ENCODE peak calls at places on chromosomes 5 and 9, in six cellular contexts. Y is uterus, L is SK-N-SH, P is left lung, T is ascending aorta, K is stomach. U is an unnamed sample.
A peak's percentile ranks its signal among the peaks of the same experiment; 100 is the strongest.

GRCh38 chr5:40474250-40474649 is 205.5 kb upstream of the PTGER4 start:
- DNase-seq in Y (no peak), L (no peak), P (no peak), T (no peak), K (no peak), U (no peak)

GRCh38 chr9:117555964-117556629 is 141.2 kb upstream of the ASTN2 start:
- DNase-seq in Y (no peak), L (peak; percentile 44), P (peak; percentile 49), T (no peak), K (peak; percentile 78), U (peak; percentile 75)

GRCh38 chr9:1707291-1707690 is 307.9 kb upstream of the SMARCA2 start:
- DNase-seq in Y (no peak), L (no peak), P (no peak), T (no peak), K (no peak), U (no peak)

GRCh38 chr5:399296-400281 is 43.4 kb upstream of the EXOC3 start:
- DNase-seq in Y (peak; percentile 79), L (peak; percentile 71), P (peak; percentile 91), T (peak; percentile 84), K (peak; percentile 74), U (peak; percentile 93)

GRCh38 chr9:121120386-121120785 is 45.6 kb downstream of the CNTRL start:
- DNase-seq in Y (no peak), L (no peak), P (no peak), T (no peak), K (no peak), U (no peak)

GRCh38 chr5:147461915-147462314 is 48.0 kb downstream of the DPYSL3 start:
- DNase-seq in Y (no peak), L (no peak), P (no peak), T (no peak), K (no peak), U (no peak)

GRCh38 chr5:139149477-139150199 is 48.5 kb downstream of the SIL1 start:
- DNase-seq in Y (no peak), L (no peak), P (no peak), T (no peak), K (no peak), U (no peak)

GRCh38 chr5:126926152-126926551 is 104.2 kb downstream of the MARCHF3 start:
- DNase-seq in Y (no peak), L (no peak), P (no peak), T (no peak), K (no peak), U (no peak)

GRCh38 chr5:148653840-148654781 is at the start of gene HTR4:
- DNase-seq in Y (no peak), L (peak; percentile 77), P (peak; percentile 68), T (no peak), K (no peak), U (no peak)

GRCh38 chr5:74375271-74375670 is 265.3 kb downstream of the ENC1 start:
- DNase-seq in Y (no peak), L (no peak), P (no peak), T (no peak), K (no peak), U (no peak)

GRCh38 chr5:36688722-36689121 is 82.3 kb downstream of the SLC1A3 start:
- DNase-seq in Y (no peak), L (no peak), P (no peak), T (no peak), K (no peak), U (no peak)

GRCh38 chr5:36686881-36687280 is 80.5 kb downstream of the SLC1A3 start:
- DNase-seq in Y (no peak), L (no peak), P (no peak), T (no peak), K (no peak), U (no peak)

GRCh38 chr5:36691241-36691640 is 84.8 kb downstream of the SLC1A3 start:
- DNase-seq in Y (no peak), L (no peak), P (no peak), T (no peak), K (no peak), U (no peak)

GRCh38 chr5:36690041-36690941 is 83.9 kb downstream of the SLC1A3 start:
- DNase-seq in Y (peak; percentile 76), L (peak; percentile 91), P (peak; percentile 96), T (no peak), K (peak; percentile 82), U (peak; percentile 91)

DNA sequence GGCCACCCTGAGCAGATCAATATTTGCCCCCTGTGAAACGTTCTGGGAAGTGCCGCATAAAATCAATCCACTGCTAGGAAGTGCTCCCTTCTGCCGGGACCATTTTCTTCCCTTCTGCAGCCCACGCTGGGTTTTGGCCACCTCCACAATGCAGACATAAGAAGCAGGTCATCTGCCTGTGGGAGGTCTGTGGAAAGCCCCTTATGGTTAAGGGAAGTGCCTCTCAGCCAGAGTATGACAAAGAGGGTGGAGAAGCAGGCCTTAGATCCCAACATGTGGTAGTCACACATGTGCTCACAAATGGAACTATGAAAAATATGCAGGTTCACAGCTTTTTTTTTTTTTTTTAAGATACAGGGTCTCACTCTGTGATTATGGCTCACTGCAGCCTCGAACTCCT is 82.8 kb downstream of the SLC1A3 start:
- DNase-seq in Y (no peak), L (no peak), P (no peak), T (no peak), K (no peak), U (peak; percentile 75)
- H3K4me3 ChIP-seq in Y (no peak overlapping the region), L (no peak overlapping the region), P (no peak overlapping the region), T (no peak overlapping the region), K (no peak overlapping the region), U (no peak overlapping the region)

GRCh38 chr9:136950656-136951030 is 1.4 kb upstream of the LCN12 start:
- DNase-seq in Y (no peak), L (peak; percentile 73), P (peak; percentile 58), T (no peak), K (no peak), U (no peak)
- H3K4me1 ChIP-seq in Y (no peaks in the 10 kb centered on the region), L (no peaks in the 10 kb centered on the region), P (peaks cover 10% of the 10 kb centered on the region), T (no peaks in the 10 kb centered on the region), K (peaks cover 53% of the 10 kb centered on the region), U (peaks cover 20% of the 10 kb centered on the region)

GRCh38 chr5:12237837-12238575 is 333.8 kb upstream of the CTNND2 start:
- DNase-seq in Y (no peak), L (no peak), P (no peak), T (no peak), K (no peak), U (no peak)
- H3K27ac ChIP-seq in Y (no peak overlapping the region), L (no peak overlapping the region), P (no peak overlapping the region), T (no peak overlapping the region), K (no peak overlapping the region), U (no peak overlapping the region)

GRCh38 chr5:149962040-149962439 is 1.5 kb downstream of the SLC26A2 start:
- DNase-seq in Y (no peak), L (peak; percentile 73), P (no peak), T (no peak), K (no peak), U (no peak)
- H3K4me3 ChIP-seq in Y (no peak overlapping the region), L (no peak overlapping the region), P (peak overlapping the region; percentile 96), T (peak overlapping the region; percentile 77), K (no peak overlapping the region), U (peak overlapping the region; percentile 76)

GRCh38 chr5:136036293-136036911 is 7.6 kb downstream of the TGFBI start:
- DNase-seq in Y (peak; percentile 2), L (no peak), P (no peak), T (no peak), K (no peak), U (peak; percentile 12)
- H3K4me1 ChIP-seq in Y (no peaks in the 10 kb centered on the region), L (peaks cover 60% of the 10 kb centered on the region), P (peaks cover 10% of the 10 kb centered on the region), T (no peaks in the 10 kb centered on the region), K (peaks cover 18% of the 10 kb centered on the region), U (peaks cover 30% of the 10 kb centered on the region)

GRCh38 chr5:135133181-135133580 is 99.2 kb upstream of the PITX1 start:
- DNase-seq in Y (no peak), L (no peak), P (no peak), T (no peak), K (no peak), U (no peak)
- H3K27ac ChIP-seq in Y (no peak overlapping the region), L (no peak overlapping the region), P (no peak overlapping the region), T (no peak overlapping the region), K (no peak overlapping the region), U (no peak overlapping the region)